ENCODE peak calls at places on chromosome 1, in eight cellular contexts. V, U, T, O, F, G, K and B are unnamed samples.

GRCh38 chr1:89927478-89927877 is 67.4 kb upstream of the ZNF326 start:
- DNase-seq in O (no peak), U (no peak), K (no peak), T (no peak), G (no peak), F (no peak), V (no peak), B (no peak)

GRCh38 chr1:41827991-41828570 is 90.6 kb downstream of the HIVEP3 start:
- DNase-seq in U (no peak), O (no peak), T (no peak), G (no peak), V (no peak), K (no peak), F (no peak), B (no peak)

GRCh38 chr1:243420369-243420768 is 164.5 kb downstream of the SDCCAG8 start:
- DNase-seq in V (no peak), O (no peak), F (no peak), U (no peak), T (no peak), K (no peak), G (no peak), B (no peak)

GRCh38 chr1:33220701-33221384 is 35.4 kb upstream of the ZNF362 start:
- DNase-seq in T (no peak), O (no peak), K (no peak), U (no peak), V (no peak), F (no peak), G (no peak), B (no peak)

GRCh38 chr1:207862241-207862787 is 48.6 kb downstream of the CD34 start:
- DNase-seq in G (no peak), O (no peak), K (no peak), T (no peak), V (no peak), U (no peak), F (no peak), B (no peak)

GRCh38 chr1:38872401-38873026 is 634 bp downstream of the MYCBP start:
- DNase-seq in G (no peak), T (peak), F (no peak), V (peak), K (peak), O (no peak), U (no peak), B (no peak)

GRCh38 chr1:183374825-183375224 is 43.4 kb downstream of the NMNAT2 start:
- DNase-seq in V (no peak), G (peak), U (no peak), K (no peak), T (no peak), O (no peak), F (no peak), B (no peak)

GRCh38 chr1:234845097-234845660 is 235.2 kb upstream of the IRF2BP2 start:
- DNase-seq in F (no peak), O (no peak), T (no peak), V (peak), K (peak), U (no peak), G (no peak), B (no peak)

GRCh38 chr1:24465099-24465498 is 37.5 kb upstream of the RCAN3 start:
- DNase-seq in F (no peak), U (no peak), T (no peak), O (no peak), K (no peak), V (no peak), G (no peak), B (no peak)

GRCh38 chr1:28395181-28395580 is 25.6 kb downstream of the PHACTR4 start:
- DNase-seq in F (no peak), T (no peak), U (no peak), O (no peak), V (no peak), G (no peak), K (no peak), B (no peak)

GRCh38 chr1:214021321-214021720 is 33.5 kb downstream of the PROX1 start:
- DNase-seq in K (no peak), O (no peak), U (no peak), G (no peak), F (no peak), V (no peak), T (no peak), B (no peak)

GRCh38 chr1:83090195-83090594 is 908.7 kb downstream of the TTLL7 start:
- DNase-seq in G (no peak), O (no peak), F (no peak), K (no peak), V (no peak), U (no peak), T (no peak), B (no peak)

GRCh38 chr1:212179394-212180076 is 105.7 kb upstream of the PPP2R5A start:
- DNase-seq in K (no peak), O (no peak), G (no peak), U (no peak), T (no peak), F (peak), V (no peak), B (no peak)

GRCh38 chr1:181081399-181081798 is 7.1 kb upstream of the IER5 start:
- DNase-seq in K (no peak), F (no peak), U (no peak), O (no peak), G (no peak), V (no peak), T (no peak), B (no peak)

GRCh38 chr1:155167166-155168104 is 5.7 kb downstream of the KRTCAP2 start:
- DNase-seq in G (peak), V (peak), U (peak), F (peak), T (peak), K (peak), O (peak), B (peak)

GRCh38 chr1:28329395-28330153 is 734 bp downstream of the MED18 start:
- DNase-seq in F (peak), O (no peak), T (peak), V (no peak), G (peak), U (no peak), K (no peak), B (no peak)

GRCh38 chr1:199734186-199734585 is 293.3 kb upstream of the NR5A2 start:
- DNase-seq in O (no peak), G (no peak), T (no peak), K (no peak), F (no peak), V (no peak), U (no peak), B (no peak)

GRCh38 chr1:197776348-197777082 is 1.2 kb upstream of the DENND1B start:
- DNase-seq in T (no peak), O (no peak), F (peak), V (no peak), K (peak), U (no peak), G (no peak), B (peak)

GRCh38 chr1:46219551-46220520 is 16.7 kb downstream of the LURAP1 start:
- DNase-seq in K (no peak), T (no peak), V (no peak), G (no peak), U (no peak), F (no peak), O (no peak), B (no peak)

GRCh38 chr1:14896381-14897079 is 257.0 kb upstream of the TMEM51 start:
- DNase-seq in G (no peak), U (no peak), O (no peak), T (no peak), F (no peak), K (no peak), V (no peak), B (no peak)

GRCh38 chr1:31617917-31618746 is 643 bp downstream of the HCRTR1 start:
- DNase-seq in G (peak), T (no peak), O (peak), V (peak), F (peak), U (no peak), K (peak), B (peak)

GRCh38 chr1:230348386-230349022 is 77.6 kb downstream of the PGBD5 start:
- DNase-seq in F (no peak), T (no peak), U (no peak), G (peak), K (no peak), O (no peak), V (no peak), B (no peak)

GRCh38 chr1:76053021-76053420 is 21.5 kb upstream of the ST6GALNAC3 start:
- DNase-seq in G (no peak), T (no peak), O (no peak), F (no peak), V (no peak), U (no peak), K (no peak), B (no peak)

GRCh38 chr1:17597651-17598050 is 58.2 kb downstream of the ARHGEF10L start:
- DNase-seq in O (no peak), U (no peak), V (no peak), K (no peak), G (no peak), F (no peak), T (no peak), B (no peak)

GRCh38 chr1:11211925-11212587 is 22.9 kb downstream of the ANGPTL7 start:
- DNase-seq in G (no peak), U (peak), F (no peak), V (no peak), O (no peak), K (no peak), T (no peak), B (no peak)